ENCODE peak calls at places on chromosomes 16 and 17, in five cellular contexts. One of them, this sample, is unnamed.

GRCh38 chr17:66580601-66581385 is 254.1 kb upstream of the CACNG5 start:
- DNase-seq in trophoblast cell: no peak
- DNase-seq in IMR-90: peak; percentile 28
- DNase-seq in mesendoderm: no peak
- DNase-seq in neuronal stem cell: no peak
- DNase-seq in this sample: peak; percentile 97

GRCh38 chr16:70604407-70605283 is 41.7 kb upstream of the IL34 start:
- DNase-seq in mesendoderm: no peak
- DNase-seq in trophoblast cell: no peak
- DNase-seq in IMR-90: no peak
- DNase-seq in neuronal stem cell: no peak
- DNase-seq in this sample: no peak

GRCh38 chr16:23803591-23804123 is 32.1 kb upstream of the PRKCB start:
- DNase-seq in neuronal stem cell: peak; percentile 26
- DNase-seq in IMR-90: peak; percentile 8
- DNase-seq in trophoblast cell: peak; percentile 43
- DNase-seq in mesendoderm: peak; percentile 60
- DNase-seq in this sample: no peak

GRCh38 chr16:10682604-10683003 is 12.1 kb downstream of the TEKT5 start:
- DNase-seq in mesendoderm: no peak
- DNase-seq in neuronal stem cell: no peak
- DNase-seq in trophoblast cell: no peak
- DNase-seq in IMR-90: no peak
- DNase-seq in this sample: no peak

GRCh38 chr17:6661464-6661848 is 9.9 kb downstream of the C17orf100 start:
- DNase-seq in IMR-90: no peak
- DNase-seq in neuronal stem cell: no peak
- DNase-seq in mesendoderm: no peak
- DNase-seq in trophoblast cell: no peak
- DNase-seq in this sample: no peak

GRCh38 chr16:59198487-59198886 is 464.4 kb upstream of the GOT2 start:
- DNase-seq in IMR-90: no peak
- DNase-seq in neuronal stem cell: no peak
- DNase-seq in mesendoderm: no peak
- DNase-seq in trophoblast cell: no peak
- DNase-seq in this sample: no peak

GRCh38 chr17:50143461-50144176 is 6.9 kb downstream of the PPP1R9B start:
- DNase-seq in trophoblast cell: peak; percentile 21
- DNase-seq in neuronal stem cell: no peak
- DNase-seq in IMR-90: no peak
- DNase-seq in mesendoderm: no peak
- DNase-seq in this sample: no peak

GRCh38 chr16:84195201-84196093 is 4.5 kb downstream of the ADAD2 start:
- DNase-seq in trophoblast cell: no peak
- DNase-seq in mesendoderm: no peak
- DNase-seq in IMR-90: no peak
- DNase-seq in neuronal stem cell: no peak
- DNase-seq in this sample: no peak

GRCh38 chr17:29115906-29116651 is 64.1 kb downstream of the MYO18A start:
- DNase-seq in neuronal stem cell: no peak
- DNase-seq in IMR-90: peak; percentile 55
- DNase-seq in mesendoderm: peak; percentile 89
- DNase-seq in trophoblast cell: peak; percentile 29
- DNase-seq in this sample: peak; percentile 69
- H3K4me3 ChIP-seq in neuronal stem cell: no peak overlapping the region
- H3K4me3 ChIP-seq in IMR-90: no peak overlapping the region
- H3K4me3 ChIP-seq in mesendoderm: no peak overlapping the region
- H3K4me3 ChIP-seq in trophoblast cell: no peak overlapping the region
- H3K4me3 ChIP-seq in this sample: no peak overlapping the region

DNA sequence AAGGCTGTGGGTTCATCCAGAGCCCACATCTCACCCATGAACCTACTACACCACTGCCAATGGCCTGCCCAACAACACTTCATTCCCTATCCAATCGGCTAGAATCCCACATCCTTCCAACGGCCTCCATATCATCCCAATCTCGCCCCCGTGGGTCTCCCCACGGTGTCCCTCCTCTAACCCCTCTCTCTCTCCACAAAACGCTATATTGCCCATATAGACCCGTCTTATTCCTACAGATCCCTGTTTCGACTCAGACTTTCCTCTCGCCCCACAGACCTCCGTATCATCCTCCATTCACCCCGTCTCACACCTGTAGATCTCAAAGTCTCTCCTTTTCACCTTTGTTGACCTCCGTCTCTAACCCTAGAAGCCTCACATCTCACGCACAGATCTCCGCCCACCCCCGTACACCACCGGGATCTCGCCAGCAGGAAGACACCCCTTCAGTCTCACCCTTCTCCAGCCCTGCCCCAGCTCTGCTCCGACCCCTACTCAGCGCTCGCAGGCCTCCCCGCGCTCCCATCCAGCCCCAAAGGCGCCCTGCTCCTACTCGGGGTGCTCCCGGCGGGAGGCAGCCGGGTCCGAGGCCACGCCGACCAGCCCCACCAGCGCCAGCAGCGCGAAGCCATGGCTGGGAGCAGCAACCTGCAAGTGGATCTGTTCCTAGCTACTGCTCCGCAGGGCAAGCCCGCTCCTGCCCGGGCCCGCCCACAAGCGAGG is at the start of gene FDXR:
- DNase-seq in trophoblast cell: no peak
- DNase-seq in IMR-90: peak; percentile 3
- DNase-seq in mesendoderm: no peak
- DNase-seq in neuronal stem cell: no peak
- DNase-seq in this sample: no peak
- H2BK5ac ChIP-seq in trophoblast cell: peak within 1 kb of the TSS; percentile 94
- H2BK5ac ChIP-seq in IMR-90: peak within 1 kb of the TSS; percentile 95
- H2BK5ac ChIP-seq in mesendoderm: peak within 1 kb of the TSS; percentile 86
- H2BK5ac ChIP-seq in neuronal stem cell: peak within 1 kb of the TSS; percentile 93
- H2BK5ac ChIP-seq in this sample: no peak within 1 kb of the TSS

DNA sequence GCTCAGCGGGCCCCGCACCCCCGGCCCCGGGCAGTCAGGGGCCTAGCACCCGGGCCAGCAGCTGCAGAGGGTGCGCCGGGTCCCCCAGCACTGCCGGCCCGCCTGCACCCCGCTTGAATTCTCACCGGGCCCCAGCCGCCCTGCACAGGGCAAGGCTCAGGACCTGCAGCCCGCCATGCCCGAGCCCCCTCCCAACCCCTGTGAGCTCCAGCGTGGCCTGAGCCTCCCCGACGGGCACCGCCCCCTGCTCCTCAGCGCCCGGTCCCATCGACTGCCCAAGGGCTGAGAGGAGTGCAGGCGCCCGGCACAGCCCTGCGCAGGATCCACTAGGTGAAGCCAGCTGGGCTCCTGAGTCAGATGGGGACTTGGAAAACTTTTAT is 1.7 kb upstream of the BRCA1 start:
- DNase-seq in IMR-90: no peak
- DNase-seq in neuronal stem cell: no peak
- DNase-seq in trophoblast cell: peak; percentile 51
- DNase-seq in mesendoderm: no peak
- DNase-seq in this sample: no peak
- H3K4me3 ChIP-seq in IMR-90: no peak overlapping the region
- H3K4me3 ChIP-seq in neuronal stem cell: peak overlapping the region; percentile 68
- H3K4me3 ChIP-seq in trophoblast cell: no peak overlapping the region
- H3K4me3 ChIP-seq in mesendoderm: no peak overlapping the region
- H3K4me3 ChIP-seq in this sample: no peak overlapping the region

GRCh38 chr16:88314991-88315542 is 67.7 kb upstream of the ZNF469 start:
- DNase-seq in trophoblast cell: no peak
- DNase-seq in mesendoderm: no peak
- DNase-seq in IMR-90: no peak
- DNase-seq in neuronal stem cell: no peak
- DNase-seq in this sample: no peak
- H2BK5ac ChIP-seq in trophoblast cell: peak overlapping the region; percentile 13
- H2BK5ac ChIP-seq in mesendoderm: no peak overlapping the region
- H2BK5ac ChIP-seq in IMR-90: peak overlapping the region; percentile 94
- H2BK5ac ChIP-seq in neuronal stem cell: no peak overlapping the region
- H2BK5ac ChIP-seq in this sample: no peak overlapping the region

GRCh38 chr16:78768723-78769122 is 669.3 kb downstream of the WWOX start:
- DNase-seq in neuronal stem cell: no peak
- DNase-seq in trophoblast cell: no peak
- DNase-seq in mesendoderm: no peak
- DNase-seq in IMR-90: no peak
- DNase-seq in this sample: no peak
- H3K4me3 ChIP-seq in neuronal stem cell: no peak overlapping the region
- H3K4me3 ChIP-seq in trophoblast cell: no peak overlapping the region
- H3K4me3 ChIP-seq in mesendoderm: no peak overlapping the region
- H3K4me3 ChIP-seq in IMR-90: no peak overlapping the region
- H3K4me3 ChIP-seq in this sample: no peak overlapping the region

DNA sequence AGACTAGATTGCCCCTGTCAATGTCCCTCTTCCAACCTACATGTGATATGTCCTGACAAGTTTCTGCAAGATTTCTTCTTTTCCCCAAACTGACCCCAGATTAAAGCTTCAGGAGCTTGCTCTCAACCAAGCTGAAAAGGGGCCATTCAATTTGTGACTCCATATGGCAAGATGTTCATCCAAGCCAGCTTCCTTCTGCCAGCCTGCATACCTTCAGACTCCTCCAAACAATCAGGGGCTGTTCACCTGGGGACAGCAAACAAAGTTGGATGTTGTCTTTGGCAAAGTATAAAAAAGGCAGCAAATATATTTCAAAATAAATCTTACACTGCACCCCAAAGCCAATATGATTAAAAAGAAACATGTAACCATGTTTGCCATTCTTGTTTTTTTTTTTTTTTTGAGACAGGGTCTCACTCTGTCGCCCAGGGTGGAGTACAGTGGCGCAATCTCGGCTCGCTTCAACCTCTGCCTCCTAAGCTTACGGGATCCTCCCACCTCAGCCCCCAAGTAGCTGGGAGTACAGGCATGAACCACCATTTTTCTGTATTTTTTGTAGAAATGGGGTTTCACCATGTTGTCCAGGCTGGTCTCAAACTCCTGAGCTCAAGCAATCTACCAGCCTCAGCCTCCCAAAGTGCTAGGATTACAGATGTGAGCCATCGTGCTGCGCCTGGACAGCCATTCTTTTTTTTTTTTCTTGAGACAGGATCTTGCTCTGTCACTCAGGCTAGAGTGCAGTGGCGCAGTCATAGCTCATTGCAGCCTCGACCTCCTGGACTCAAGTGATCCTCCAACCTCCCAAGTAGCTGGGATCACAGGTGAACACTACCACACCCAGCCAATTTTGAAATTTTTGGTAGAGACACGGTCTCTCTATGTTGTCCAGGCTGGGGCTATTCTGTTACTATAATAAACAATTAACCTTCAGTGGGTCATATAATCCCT is 50.0 kb upstream of the AKAP1 start:
- DNase-seq in trophoblast cell: no peak
- DNase-seq in neuronal stem cell: no peak
- DNase-seq in mesendoderm: no peak
- DNase-seq in IMR-90: no peak
- DNase-seq in this sample: no peak
- H2BK5ac ChIP-seq in trophoblast cell: no peak overlapping the region
- H2BK5ac ChIP-seq in neuronal stem cell: no peak overlapping the region
- H2BK5ac ChIP-seq in mesendoderm: no peak overlapping the region
- H2BK5ac ChIP-seq in IMR-90: no peak overlapping the region
- H2BK5ac ChIP-seq in this sample: no peak overlapping the region

This sample was measured in mesenchymal stem cell.